ENCODE peak calls at places on chromosomes 6 and 20, in nine cellular contexts. N is dorsolateral prefrontal cortex, X is left cardiac atrium, K is mucosa of descending colon, V is NCI-H1417, U is Daoy, I is H1, M is nucleus accumbens, J is HCT116. B is an unnamed sample.

GRCh38 chr20:35883341-35883777 is 70.9 kb downstream of the SCAND1 start:
- DNase-seq in N (no peak), X (no peak), K (no peak), V (no peak), U (peak), I (no peak), M (no peak), J (no peak), B (no peak)

GRCh38 chr6:15073883-15074465 is 171.9 kb upstream of the JARID2 start:
- DNase-seq in N (peak), X (no peak), K (no peak), V (no peak), U (no peak), I (no peak), M (peak), J (no peak), B (no peak)

GRCh38 chr20:52459150-52459549 is 267.6 kb upstream of the ZFP64 start:
- DNase-seq in N (no peak), X (no peak), K (no peak), V (no peak), U (no peak), I (no peak), M (no peak), J (no peak), B (no peak)

GRCh38 chr20:14444106-14444505 is 106.7 kb upstream of the FLRT3 start:
- DNase-seq in N (no peak), X (no peak), K (no peak), V (no peak), U (no peak), I (no peak), M (no peak), J (no peak), B (no peak)

GRCh38 chr20:57629976-57630525 is 9.8 kb upstream of the ZBP1 start:
- DNase-seq in N (no peak), X (no peak), K (no peak), V (no peak), U (no peak), I (peak), M (no peak), J (no peak), B (no peak)

GRCh38 chr20:50930139-50931047 is 844 bp downstream of the ADNP start:
- DNase-seq in N (no peak), X (peak), K (peak), V (no peak), U (peak), I (no peak), M (no peak), J (no peak), B (peak)

GRCh38 chr20:48486065-48486464 is 341.7 kb downstream of the PREX1 start:
- DNase-seq in N (no peak), X (no peak), K (no peak), V (no peak), U (no peak), I (no peak), M (no peak), J (no peak), B (no peak)

GRCh38 chr20:23663180-23663579 is 25.4 kb upstream of the CST3 start:
- DNase-seq in N (no peak), X (no peak), K (no peak), V (no peak), U (no peak), I (no peak), M (no peak), J (no peak), B (no peak)

GRCh38 chr6:90328004-90328403 is 31.4 kb upstream of the BACH2 start:
- DNase-seq in N (no peak), X (no peak), K (no peak), V (peak), U (peak), I (no peak), M (no peak), J (no peak), B (no peak)

GRCh38 chr6:33069021-33069738 is 4.3 kb downstream of the HLA-DPA1 start:
- DNase-seq in N (no peak), X (no peak), K (no peak), V (no peak), U (no peak), I (no peak), M (no peak), J (no peak), B (no peak)

GRCh38 chr6:3596736-3597135 is 139.9 kb upstream of the SLC22A23 start:
- DNase-seq in N (no peak), X (no peak), K (no peak), V (no peak), U (no peak), I (no peak), M (no peak), J (no peak), B (no peak)

GRCh38 chr6:42441059-42441471 is 10.7 kb downstream of the TRERF1 start:
- DNase-seq in N (no peak), X (no peak), K (no peak), V (no peak), U (no peak), I (peak), M (no peak), J (no peak), B (no peak)

B was measured in stomach.